ENCODE peak calls at places on chromosomes 12 and 14, in ten cellular contexts. B, R, M, D, H, E, P, K, J and Z are unnamed samples.

GRCh38 chr14:104427126-104427851 is 152.3 kb upstream of the C14orf180 start:
- DNase-seq in B (no peak), R (no peak), M (peak), D (no peak), H (no peak), E (no peak), P (peak), K (no peak), J (no peak), Z (peak)

GRCh38 chr12:19539836-19540235 is 100.5 kb downstream of the AEBP2 start:
- DNase-seq in B (no peak), R (no peak), M (no peak), D (no peak), H (no peak), E (no peak), P (no peak), K (no peak), J (no peak), Z (no peak)

GRCh38 chr12:95182868-95183415 is 34.3 kb downstream of the FGD6 start:
- DNase-seq in B (no peak), R (peak), M (no peak), D (peak), H (no peak), E (no peak), P (no peak), K (no peak), J (no peak), Z (no peak)

GRCh38 chr12:93483151-93483807 is 16.0 kb downstream of the MRPL42 start:
- DNase-seq in B (no peak), R (peak), M (no peak), D (peak), H (no peak), E (no peak), P (no peak), K (no peak), J (no peak), Z (no peak)

GRCh38 chr12:94175763-94176660 is 27.6 kb downstream of the PLXNC1 start:
- DNase-seq in B (no peak), R (peak), M (no peak), D (peak), H (no peak), E (no peak), P (no peak), K (no peak), J (no peak), Z (no peak)

GRCh38 chr12:132831771-132832170 is 3.1 kb upstream of the GOLGA3 start:
- DNase-seq in B (no peak), R (no peak), M (no peak), D (no peak), H (no peak), E (no peak), P (no peak), K (no peak), J (no peak), Z (no peak)

GRCh38 chr12:94457331-94457730 is 2.3 kb downstream of the CEP83 start:
- DNase-seq in B (no peak), R (no peak), M (no peak), D (no peak), H (no peak), E (no peak), P (no peak), K (no peak), J (no peak), Z (no peak)

GRCh38 chr14:50766338-50766886 is 64.5 kb downstream of the NIN start:
- DNase-seq in B (no peak), R (peak), M (no peak), D (no peak), H (no peak), E (no peak), P (no peak), K (no peak), J (no peak), Z (no peak)

GRCh38 chr12:45914090-45914489 is 76.3 kb downstream of the SCAF11 start:
- DNase-seq in B (no peak), R (peak), M (no peak), D (peak), H (no peak), E (no peak), P (no peak), K (peak), J (no peak), Z (no peak)

GRCh38 chr12:43576162-43576561 is 24.2 kb upstream of the ADAMTS20 start:
- DNase-seq in B (no peak), R (no peak), M (no peak), D (no peak), H (no peak), E (no peak), P (no peak), K (no peak), J (no peak), Z (no peak)

GRCh38 chr14:99793213-99794155 is at the start of gene EML1:
- DNase-seq in B (peak), R (peak), M (peak), D (peak), H (peak), E (peak), P (peak), K (peak), J (no peak), Z (peak)

DNA sequence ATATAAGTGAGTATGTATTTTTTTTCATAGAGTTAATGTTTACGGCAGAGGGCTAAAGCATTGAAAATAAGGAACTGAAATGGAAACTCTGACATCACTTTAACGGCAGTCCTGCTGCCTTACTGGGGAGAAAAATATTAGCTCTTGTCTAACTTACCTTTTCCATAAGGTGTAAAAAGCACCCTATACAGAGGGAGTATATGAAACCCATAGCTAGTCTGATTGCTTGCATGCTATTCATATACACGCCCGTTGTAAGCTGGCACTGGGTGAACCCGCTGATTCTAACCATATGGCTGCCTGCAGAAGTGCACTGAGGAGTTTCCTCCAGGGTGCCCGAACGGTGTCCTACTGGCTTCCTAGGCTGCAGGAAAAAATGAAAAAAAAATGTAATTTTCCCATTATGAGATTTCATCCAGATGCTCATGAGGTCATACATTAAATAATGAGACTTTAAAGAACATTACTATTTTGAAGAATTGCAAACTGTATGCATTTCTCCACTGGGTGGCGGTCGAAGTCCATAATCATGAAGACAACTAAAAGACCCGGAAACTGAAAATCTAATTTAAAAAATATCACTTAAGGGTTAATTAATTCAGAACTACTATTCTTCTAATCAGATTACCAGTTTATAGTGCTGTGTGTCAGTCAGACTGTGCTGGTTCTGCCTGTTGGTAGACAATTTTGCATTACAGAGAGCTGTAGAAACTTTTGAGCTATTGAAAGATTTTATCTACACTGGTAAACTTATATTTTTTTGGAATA is 144.7 kb downstream of the ALX1 start:
- DNase-seq in B (no peak), R (peak), M (peak), D (peak), H (no peak), E (peak), P (peak), K (peak), J (no peak), Z (no peak)
- TF ChIP-seq CTCF in B (peak), R (peak), M (peak), D (peak), H (no peak), E (peak), P (peak), K (peak), J (peak), Z (no peak)

DNA sequence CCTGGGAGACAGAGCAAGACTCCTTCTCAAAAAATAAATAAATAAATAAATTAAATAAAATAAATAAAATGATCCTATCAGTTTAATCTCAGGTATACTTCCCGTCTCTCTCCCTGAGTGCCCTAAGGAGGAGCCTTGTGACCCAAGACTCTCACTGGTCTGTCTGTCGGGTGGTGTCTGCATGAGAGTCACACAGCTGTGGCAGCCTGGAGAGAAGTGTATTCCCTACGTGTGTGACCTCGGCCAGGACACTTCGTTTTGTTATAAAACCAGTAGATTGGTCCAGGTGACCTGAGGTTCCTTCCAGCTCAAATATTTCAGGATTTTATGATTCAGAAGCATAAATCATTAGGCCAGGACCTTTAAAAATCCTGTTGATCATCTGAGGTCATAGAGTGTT is 4.8 kb downstream of the SYNE3 start:
- DNase-seq in B (no peak), R (no peak), M (no peak), D (no peak), H (no peak), E (no peak), P (no peak), K (no peak), J (no peak), Z (peak)
- TF ChIP-seq CTCF in B (no peak), R (no peak), M (no peak), D (no peak), H (no peak), E (no peak), P (no peak), K (no peak), J (no peak), Z (no peak)

GRCh38 chr12:130027798-130028197 is 124.0 kb upstream of the TMEM132D start:
- DNase-seq in B (no peak), R (no peak), M (no peak), D (no peak), H (no peak), E (no peak), P (no peak), K (no peak), J (no peak), Z (no peak)
- TF ChIP-seq CTCF in B (no peak), R (no peak), M (no peak), D (no peak), H (no peak), E (no peak), P (no peak), K (no peak), J (no peak), Z (no peak)

DNA sequence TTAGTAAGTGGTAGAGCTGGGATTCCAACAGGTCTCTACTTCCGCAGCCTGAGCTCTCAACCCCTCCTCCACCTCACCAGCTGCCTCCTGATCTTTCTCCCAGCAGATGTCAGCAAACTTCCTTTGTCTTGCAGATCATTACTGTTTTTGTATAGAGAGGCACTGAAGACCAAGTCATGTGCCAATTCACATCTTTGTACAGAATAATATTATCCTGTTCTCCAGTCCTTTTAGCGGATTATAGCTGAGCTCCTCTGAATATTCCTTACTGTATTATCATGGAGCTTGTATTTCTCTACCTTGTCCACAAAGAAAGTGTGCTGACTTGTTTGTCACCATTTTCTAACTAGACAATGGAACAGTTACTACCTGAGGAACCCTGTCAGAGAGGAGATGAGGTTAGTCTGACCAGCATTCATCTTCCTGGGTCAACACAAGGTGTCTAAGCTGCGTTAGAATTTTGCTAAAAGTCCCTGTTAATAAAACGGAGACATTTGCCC is 142.3 kb upstream of the ARHGAP5 start:
- DNase-seq in B (peak), R (peak), M (peak), D (peak), H (no peak), E (peak), P (no peak), K (peak), J (no peak), Z (peak)
- TF ChIP-seq CTCF in B (peak), R (peak), M (peak), D (peak), H (no peak), E (peak), P (peak), K (peak), J (peak), Z (no peak)

GRCh38 chr12:88509851-88510250 is 70.4 kb downstream of the KITLG start:
- DNase-seq in B (no peak), R (peak), M (no peak), D (no peak), H (no peak), E (no peak), P (no peak), K (no peak), J (no peak), Z (no peak)
- TF ChIP-seq CTCF in B (no peak), R (no peak), M (no peak), D (no peak), H (no peak), E (no peak), P (no peak), K (no peak), J (no peak), Z (no peak)

GRCh38 chr12:6205144-6205539 is 4.9 kb downstream of the CD9 start:
- DNase-seq in B (peak), R (peak), M (no peak), D (no peak), H (no peak), E (no peak), P (no peak), K (peak), J (no peak), Z (no peak)

GRCh38 chr12:6205761-6206160 is 5.6 kb downstream of the CD9 start:
- DNase-seq in B (no peak), R (no peak), M (no peak), D (no peak), H (no peak), E (no peak), P (no peak), K (no peak), J (no peak), Z (no peak)

GRCh38 chr12:6202846-6203245 is 2.6 kb downstream of the CD9 start:
- DNase-seq in B (no peak), R (no peak), M (no peak), D (no peak), H (no peak), E (no peak), P (no peak), K (no peak), J (no peak), Z (no peak)

GRCh38 chr12:6206327-6206726 is 6.1 kb downstream of the CD9 start:
- DNase-seq in B (no peak), R (no peak), M (no peak), D (no peak), H (no peak), E (no peak), P (no peak), K (no peak), J (no peak), Z (no peak)

GRCh38 chr12:6204533-6205143 is 4.4 kb downstream of the CD9 start:
- DNase-seq in B (no peak), R (peak), M (no peak), D (no peak), H (no peak), E (no peak), P (no peak), K (no peak), J (no peak), Z (no peak)
- TF ChIP-seq CTCF in B (no peak), R (no peak), M (no peak), D (no peak), H (no peak), E (no peak), P (no peak), K (peak), J (peak), Z (no peak)

DNA sequence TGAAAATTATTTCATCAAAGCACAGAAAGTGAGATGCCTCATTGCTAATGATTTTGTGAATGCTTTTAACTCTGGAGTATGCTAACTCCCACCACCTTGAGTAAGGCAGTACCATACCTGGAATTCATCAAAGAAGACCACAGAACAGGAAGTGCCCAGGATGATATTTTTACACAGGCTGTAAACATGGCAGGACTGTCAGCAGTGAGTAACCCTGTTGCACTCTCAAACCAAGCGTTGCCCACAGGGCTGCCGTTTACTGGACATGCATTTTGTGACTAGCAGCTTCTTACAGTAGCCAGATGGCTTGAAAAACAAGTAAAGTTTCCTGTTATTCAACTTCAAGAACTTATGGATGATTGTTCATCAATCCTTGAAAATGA is 42.4 kb downstream of the RALGAPA1 start:
- DNase-seq in B (no peak), R (peak), M (no peak), D (peak), H (no peak), E (no peak), P (no peak), K (no peak), J (no peak), Z (no peak)
- TF ChIP-seq CTCF in B (no peak), R (no peak), M (no peak), D (no peak), H (no peak), E (no peak), P (no peak), K (no peak), J (no peak), Z (no peak)

GRCh38 chr12:90010089-90010488 is 301.5 kb upstream of the ATP2B1 start:
- DNase-seq in B (no peak), R (no peak), M (no peak), D (peak), H (no peak), E (no peak), P (no peak), K (peak), J (no peak), Z (no peak)
- TF ChIP-seq CTCF in B (peak), R (no peak), M (no peak), D (peak), H (no peak), E (peak), P (no peak), K (peak), J (no peak), Z (no peak)